ENCODE peak calls at places on chromosomes 3 and 15, in five cellular contexts. One of them, this sample, is unnamed.

GRCh38 chr15:71573599-71573998 is 236.8 kb upstream of the NR2E3 start:
- DNase-seq in Karpas-422: no peak
- DNase-seq in PC-9: no peak
- DNase-seq in astrocyte: no peak
- DNase-seq in GM12878: no peak
- DNase-seq in this sample: no peak

GRCh38 chr3:54819926-54820325 is 107.9 kb downstream of the LRTM1 start:
- DNase-seq in PC-9: no peak
- DNase-seq in GM12878: no peak
- DNase-seq in Karpas-422: no peak
- DNase-seq in astrocyte: peak; percentile 11
- DNase-seq in this sample: no peak

GRCh38 chr3:142168514-142168913 is 19.2 kb upstream of the TFDP2 start:
- DNase-seq in PC-9: no peak
- DNase-seq in Karpas-422: no peak
- DNase-seq in GM12878: no peak
- DNase-seq in astrocyte: no peak
- DNase-seq in this sample: no peak

GRCh38 chr3:187738400-187739124 is 6.7 kb downstream of the BCL6 start:
- DNase-seq in astrocyte: peak; percentile 85
- DNase-seq in PC-9: peak; percentile 82
- DNase-seq in Karpas-422: peak; percentile 91
- DNase-seq in GM12878: no peak
- DNase-seq in this sample: peak; percentile 95

GRCh38 chr3:101100361-101101009 is 107.3 kb upstream of the ABI3BP start:
- DNase-seq in Karpas-422: no peak
- DNase-seq in astrocyte: no peak
- DNase-seq in GM12878: no peak
- DNase-seq in PC-9: no peak
- DNase-seq in this sample: no peak

GRCh38 chr15:95880630-95881029 is 449.9 kb upstream of the NR2F2 start:
- DNase-seq in Karpas-422: no peak
- DNase-seq in GM12878: no peak
- DNase-seq in PC-9: no peak
- DNase-seq in astrocyte: no peak
- DNase-seq in this sample: no peak

GRCh38 chr3:108441081-108441507 is 69.3 kb downstream of the MYH15 start:
- DNase-seq in GM12878: no peak
- DNase-seq in PC-9: no peak
- DNase-seq in Karpas-422: no peak
- DNase-seq in astrocyte: peak; percentile 42
- DNase-seq in this sample: peak; percentile 64

GRCh38 chr3:178059836-178060235 is 476.4 kb upstream of the KCNMB2 start:
- DNase-seq in astrocyte: no peak
- DNase-seq in GM12878: no peak
- DNase-seq in Karpas-422: no peak
- DNase-seq in PC-9: no peak
- DNase-seq in this sample: no peak

GRCh38 chr3:172040078-172040975 is 949 bp downstream of the FNDC3B start:
- DNase-seq in astrocyte: peak; percentile 70
- DNase-seq in Karpas-422: no peak
- DNase-seq in GM12878: no peak
- DNase-seq in PC-9: peak; percentile 79
- DNase-seq in this sample: peak; percentile 86

GRCh38 chr3:190864002-190864401 is 1.5 kb upstream of the GMNC start:
- DNase-seq in astrocyte: no peak
- DNase-seq in GM12878: no peak
- DNase-seq in PC-9: no peak
- DNase-seq in Karpas-422: no peak
- DNase-seq in this sample: no peak

GRCh38 chr3:50571486-50571885 is 2.2 kb downstream of the HEMK1 start:
- DNase-seq in PC-9: no peak
- DNase-seq in astrocyte: no peak
- DNase-seq in GM12878: no peak
- DNase-seq in Karpas-422: no peak
- DNase-seq in this sample: no peak

GRCh38 chr15:46854559-46854958 is 862.7 kb upstream of the SEMA6D start:
- DNase-seq in Karpas-422: no peak
- DNase-seq in GM12878: no peak
- DNase-seq in PC-9: no peak
- DNase-seq in astrocyte: peak; percentile 1
- DNase-seq in this sample: no peak

GRCh38 chr15:61822511-61822910 is 237.7 kb downstream of the VPS13C start:
- DNase-seq in Karpas-422: no peak
- DNase-seq in PC-9: no peak
- DNase-seq in GM12878: no peak
- DNase-seq in astrocyte: no peak
- DNase-seq in this sample: no peak

GRCh38 chr3:184388936-184389230 is 9.0 kb downstream of the CHRD start:
- DNase-seq in GM12878: no peak
- DNase-seq in astrocyte: no peak
- DNase-seq in Karpas-422: no peak
- DNase-seq in PC-9: no peak
- DNase-seq in this sample: no peak

GRCh38 chr3:42398080-42398479 is 12.3 kb downstream of the LYZL4 start:
- DNase-seq in astrocyte: no peak
- DNase-seq in GM12878: no peak
- DNase-seq in PC-9: no peak
- DNase-seq in Karpas-422: no peak
- DNase-seq in this sample: no peak

GRCh38 chr3:45537960-45538640 is 56.5 kb upstream of the LIMD1 start:
- DNase-seq in Karpas-422: no peak
- DNase-seq in astrocyte: no peak
- DNase-seq in GM12878: no peak
- DNase-seq in PC-9: no peak
- DNase-seq in this sample: no peak

GRCh38 chr3:139102606-139103005 is 57.9 kb upstream of the PRR23C start:
- DNase-seq in GM12878: no peak
- DNase-seq in PC-9: no peak
- DNase-seq in Karpas-422: no peak
- DNase-seq in astrocyte: no peak
- DNase-seq in this sample: no peak

GRCh38 chr15:84773716-84774115 is 25.3 kb downstream of the ZNF592 start:
- DNase-seq in PC-9: no peak
- DNase-seq in astrocyte: no peak
- DNase-seq in Karpas-422: peak; percentile 70
- DNase-seq in GM12878: no peak
- DNase-seq in this sample: no peak

GRCh38 chr3:48187579-48188265 is 495 bp downstream of the CDC25A start:
- DNase-seq in astrocyte: no peak
- DNase-seq in PC-9: no peak
- DNase-seq in GM12878: no peak
- DNase-seq in Karpas-422: peak; percentile 51
- DNase-seq in this sample: no peak

GRCh38 chr15:88509321-88509720 is 37.2 kb downstream of the DET1 start:
- DNase-seq in PC-9: no peak
- DNase-seq in astrocyte: no peak
- DNase-seq in GM12878: no peak
- DNase-seq in Karpas-422: no peak
- DNase-seq in this sample: no peak

GRCh38 chr3:170640737-170641171 is 54.9 kb upstream of the SLC7A14 start:
- DNase-seq in Karpas-422: no peak
- DNase-seq in GM12878: no peak
- DNase-seq in PC-9: no peak
- DNase-seq in astrocyte: no peak
- DNase-seq in this sample: no peak

GRCh38 chr3:188673509-188674239 is 498.1 kb upstream of the TPRG1 start:
- DNase-seq in PC-9: peak; percentile 93
- DNase-seq in GM12878: no peak
- DNase-seq in astrocyte: peak; percentile 86
- DNase-seq in Karpas-422: no peak
- DNase-seq in this sample: no peak

GRCh38 chr3:127427666-127428065 is 139.8 kb upstream of the PRR20G start:
- DNase-seq in PC-9: no peak
- DNase-seq in GM12878: no peak
- DNase-seq in astrocyte: no peak
- DNase-seq in Karpas-422: no peak
- DNase-seq in this sample: no peak

GRCh38 chr15:89569090-89569745 is 6.1 kb upstream of the TICRR start:
- DNase-seq in astrocyte: no peak
- DNase-seq in Karpas-422: no peak
- DNase-seq in PC-9: no peak
- DNase-seq in GM12878: no peak
- DNase-seq in this sample: no peak

GRCh38 chr15:37095993-37096877 is 4.1 kb downstream of the MEIS2 start:
- DNase-seq in PC-9: no peak
- DNase-seq in astrocyte: no peak
- DNase-seq in GM12878: no peak
- DNase-seq in Karpas-422: no peak
- DNase-seq in this sample: peak; percentile 47

GRCh38 chr15:81253846-81254245 is 57.2 kb downstream of the IL16 start:
- DNase-seq in PC-9: no peak
- DNase-seq in astrocyte: no peak
- DNase-seq in GM12878: no peak
- DNase-seq in Karpas-422: no peak
- DNase-seq in this sample: no peak

DNA sequence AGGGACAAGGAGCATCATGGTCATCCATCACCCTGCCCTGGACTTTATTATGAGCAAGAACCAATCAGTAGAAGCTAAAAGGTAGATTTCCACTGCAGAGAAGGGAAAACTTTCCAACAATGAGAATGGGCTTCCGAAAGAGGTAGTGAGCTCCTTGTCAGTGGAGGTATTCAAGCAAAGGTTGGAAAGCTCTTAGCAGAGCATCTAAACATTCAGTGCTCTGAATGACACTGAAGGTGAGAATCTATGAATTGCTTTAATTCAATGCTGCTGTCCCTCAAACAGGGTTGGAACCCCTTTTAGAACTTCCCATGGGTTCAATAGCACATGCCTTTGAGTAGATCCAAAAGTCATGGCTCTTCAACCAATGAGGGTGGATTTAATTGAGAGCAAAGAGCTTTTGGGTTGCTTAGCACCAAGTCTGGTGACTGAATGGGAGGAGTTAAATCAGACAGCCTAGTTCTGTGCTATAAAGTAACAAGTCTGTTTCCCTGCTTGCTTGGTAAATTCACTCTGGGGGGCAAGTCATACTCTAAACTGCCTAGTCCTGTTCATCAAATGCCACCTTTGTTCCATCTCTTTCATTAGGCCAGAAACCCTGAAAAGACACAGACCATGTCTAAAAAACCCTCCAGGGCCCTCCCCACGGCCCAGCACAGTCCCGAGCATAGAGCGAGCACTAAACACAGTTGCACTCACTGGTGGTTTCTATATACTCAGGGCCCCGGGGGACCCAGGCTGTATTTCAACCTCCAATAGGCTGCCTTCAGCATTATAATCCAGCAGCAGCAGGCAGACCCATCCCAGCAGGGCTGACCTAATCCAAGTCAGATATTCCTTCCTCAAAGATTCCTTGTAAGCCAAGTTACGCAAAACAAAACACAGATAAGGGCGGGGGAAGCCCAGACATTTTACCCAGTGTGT is 161.2 kb downstream of the MEGF11 start:
- DNase-seq in PC-9: no peak
- DNase-seq in Karpas-422: no peak
- DNase-seq in astrocyte: no peak
- DNase-seq in GM12878: no peak
- DNase-seq in this sample: no peak
- H3K27me3 ChIP-seq in PC-9: peaks cover 28% of the 10 kb centered on the region
- H3K27me3 ChIP-seq in Karpas-422: no peaks in the 10 kb centered on the region
- H3K27me3 ChIP-seq in astrocyte: peaks cover 43% of the 10 kb centered on the region
- H3K27me3 ChIP-seq in GM12878: no peaks in the 10 kb centered on the region
- H3K27me3 ChIP-seq in this sample: no peaks in the 10 kb centered on the region

DNA sequence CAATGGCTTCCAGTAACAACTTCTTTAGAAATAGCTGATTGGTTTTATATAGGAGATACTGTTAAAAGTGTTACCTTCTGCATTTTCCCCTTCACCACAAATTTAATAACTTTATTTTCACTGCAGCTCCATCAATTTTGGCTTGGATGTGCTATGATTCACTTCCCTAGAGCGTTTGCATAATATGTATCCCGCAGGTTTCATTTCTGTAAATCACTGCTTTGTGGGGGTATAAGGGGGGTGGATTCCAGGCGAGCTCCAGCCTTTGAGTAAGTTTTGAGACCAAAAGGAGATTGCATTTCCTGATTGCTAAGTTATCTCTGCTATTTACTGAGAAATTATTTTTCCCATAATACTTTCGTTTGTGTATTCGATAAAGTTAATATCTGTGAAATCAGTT is 232.6 kb downstream of the TBL1XR1 start:
- DNase-seq in PC-9: no peak
- DNase-seq in Karpas-422: no peak
- DNase-seq in astrocyte: peak; percentile 44
- DNase-seq in GM12878: no peak
- DNase-seq in this sample: no peak
- H3K4me2 ChIP-seq in PC-9: no peak overlapping the region
- H3K4me2 ChIP-seq in Karpas-422: no peak overlapping the region
- H3K4me2 ChIP-seq in astrocyte: no peak overlapping the region
- H3K4me2 ChIP-seq in GM12878: no peak overlapping the region
- H3K4me2 ChIP-seq in this sample: no peak overlapping the region

GRCh38 chr15:100878601-100879000 is 1.0 kb upstream of the ALDH1A3 start:
- DNase-seq in astrocyte: no peak
- DNase-seq in Karpas-422: no peak
- DNase-seq in GM12878: no peak
- DNase-seq in PC-9: no peak
- DNase-seq in this sample: peak; percentile 90

GRCh38 chr15:100880897-100881242 is 1.2 kb downstream of the ALDH1A3 start:
- DNase-seq in GM12878: no peak
- DNase-seq in astrocyte: no peak
- DNase-seq in Karpas-422: no peak
- DNase-seq in PC-9: no peak
- DNase-seq in this sample: peak; percentile 16

GRCh38 chr15:100879046-100879445 is 585 bp upstream of the ALDH1A3 start:
- DNase-seq in Karpas-422: no peak
- DNase-seq in astrocyte: no peak
- DNase-seq in PC-9: no peak
- DNase-seq in GM12878: no peak
- DNase-seq in this sample: peak; percentile 65

GRCh38 chr15:100880139-100880896 is 687 bp downstream of the ALDH1A3 start:
- DNase-seq in GM12878: no peak
- DNase-seq in Karpas-422: no peak
- DNase-seq in astrocyte: peak; percentile 35
- DNase-seq in PC-9: no peak
- DNase-seq in this sample: peak; percentile 53

GRCh38 chr15:100879461-100880138 is at the start of gene ALDH1A3:
- DNase-seq in Karpas-422: no peak
- DNase-seq in astrocyte: peak; percentile 43
- DNase-seq in GM12878: no peak
- DNase-seq in PC-9: peak; percentile 70
- DNase-seq in this sample: peak; percentile 56
- H3K27me3 ChIP-seq in Karpas-422: no peaks in the 10 kb centered on the region
- H3K27me3 ChIP-seq in astrocyte: peaks cover 26% of the 10 kb centered on the region
- H3K27me3 ChIP-seq in GM12878: peaks cover 19% of the 10 kb centered on the region
- H3K27me3 ChIP-seq in PC-9: no peaks in the 10 kb centered on the region
- H3K27me3 ChIP-seq in this sample: peaks cover 94% of the 10 kb centered on the region

DNA sequence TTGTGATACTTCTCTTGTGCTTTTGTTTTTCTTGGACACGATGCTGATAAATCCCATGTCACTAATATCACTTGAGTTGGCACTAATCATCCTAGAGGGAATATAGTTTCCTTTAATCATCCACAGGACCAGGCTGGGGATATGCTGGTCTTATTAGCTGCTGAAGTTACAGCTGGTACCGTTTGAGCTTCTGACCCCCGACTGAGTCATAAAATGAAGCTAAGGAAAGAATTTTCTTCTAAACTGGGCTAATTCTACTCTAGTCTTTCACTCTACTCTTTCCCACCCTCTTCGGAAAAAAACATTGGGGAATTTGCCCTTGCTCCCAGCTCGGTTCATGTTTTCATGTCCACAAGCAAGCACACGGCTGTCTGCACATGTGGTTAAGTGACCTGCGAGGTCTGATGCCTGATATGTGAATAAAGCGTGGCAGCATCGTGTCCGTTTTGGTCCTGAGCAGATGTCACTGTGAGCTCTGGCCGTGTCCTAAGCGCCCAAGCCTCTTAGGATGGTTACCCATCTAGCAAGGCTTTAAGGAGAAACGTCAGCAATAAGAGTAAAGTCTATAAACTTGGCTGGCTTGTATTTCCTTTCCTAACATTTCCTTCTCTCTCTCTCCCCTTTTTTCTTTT is 223.7 kb downstream of the ITPR1 start:
- DNase-seq in GM12878: no peak
- DNase-seq in PC-9: no peak
- DNase-seq in astrocyte: peak; percentile 73
- DNase-seq in Karpas-422: peak; percentile 21
- DNase-seq in this sample: no peak
- H3K4me2 ChIP-seq in GM12878: no peak overlapping the region
- H3K4me2 ChIP-seq in PC-9: no peak overlapping the region
- H3K4me2 ChIP-seq in astrocyte: peak overlapping the region; percentile 60
- H3K4me2 ChIP-seq in Karpas-422: no peak overlapping the region
- H3K4me2 ChIP-seq in this sample: no peak overlapping the region

This sample was measured in neural progenitor cell.